ENCODE peak calls at places on chromosomes 12 and 14, in ten cellular contexts. One of them, this sample, is unnamed.

GRCh38 chr12:9378430-9378835 is 170.2 kb upstream of the PZP start:
- DNase-seq in mammary epithelial cell: no peak
- DNase-seq in Calu3: peak
- DNase-seq in OCI-LY7: peak
- DNase-seq in lung: no peak
- DNase-seq in transverse colon: no peak
- DNase-seq in HCT116: no peak
- DNase-seq in sigmoid colon: no peak
- DNase-seq in endothelial cell: peak
- DNase-seq in IMR-90: no peak
- DNase-seq in this sample: peak

GRCh38 chr12:92675092-92675865 is 27.5 kb upstream of the PLEKHG7 start:
- DNase-seq in OCI-LY7: no peak
- DNase-seq in HCT116: no peak
- DNase-seq in transverse colon: no peak
- DNase-seq in sigmoid colon: no peak
- DNase-seq in endothelial cell: no peak
- DNase-seq in lung: no peak
- DNase-seq in Calu3: no peak
- DNase-seq in IMR-90: peak
- DNase-seq in mammary epithelial cell: peak
- DNase-seq in this sample: peak

GRCh38 chr14:102781063-102781462 is 3.8 kb downstream of the TRAF3 start:
- DNase-seq in IMR-90: no peak
- DNase-seq in lung: no peak
- DNase-seq in HCT116: no peak
- DNase-seq in Calu3: no peak
- DNase-seq in transverse colon: no peak
- DNase-seq in sigmoid colon: no peak
- DNase-seq in endothelial cell: no peak
- DNase-seq in OCI-LY7: no peak
- DNase-seq in mammary epithelial cell: no peak
- DNase-seq in this sample: no peak

GRCh38 chr12:28424965-28425364 is 234.7 kb downstream of the CCDC91 start:
- DNase-seq in HCT116: no peak
- DNase-seq in sigmoid colon: no peak
- DNase-seq in lung: peak
- DNase-seq in transverse colon: no peak
- DNase-seq in IMR-90: peak
- DNase-seq in Calu3: peak
- DNase-seq in endothelial cell: no peak
- DNase-seq in OCI-LY7: no peak
- DNase-seq in mammary epithelial cell: no peak
- DNase-seq in this sample: peak

GRCh38 chr12:4958697-4959375 is 49.1 kb downstream of the KCNA1 start:
- DNase-seq in mammary epithelial cell: no peak
- DNase-seq in endothelial cell: no peak
- DNase-seq in transverse colon: no peak
- DNase-seq in OCI-LY7: no peak
- DNase-seq in HCT116: no peak
- DNase-seq in Calu3: no peak
- DNase-seq in sigmoid colon: no peak
- DNase-seq in IMR-90: no peak
- DNase-seq in lung: no peak
- DNase-seq in this sample: no peak

GRCh38 chr14:23186913-23187654 is 3.6 kb upstream of the SLC7A8 start:
- DNase-seq in endothelial cell: peak
- DNase-seq in transverse colon: peak
- DNase-seq in IMR-90: peak
- DNase-seq in lung: no peak
- DNase-seq in sigmoid colon: no peak
- DNase-seq in HCT116: peak
- DNase-seq in Calu3: peak
- DNase-seq in mammary epithelial cell: peak
- DNase-seq in OCI-LY7: peak
- DNase-seq in this sample: peak

GRCh38 chr12:113846883-113847282 is 119.2 kb downstream of the RBM19 start:
- DNase-seq in mammary epithelial cell: no peak
- DNase-seq in lung: no peak
- DNase-seq in HCT116: no peak
- DNase-seq in endothelial cell: no peak
- DNase-seq in OCI-LY7: no peak
- DNase-seq in transverse colon: no peak
- DNase-seq in Calu3: no peak
- DNase-seq in sigmoid colon: no peak
- DNase-seq in IMR-90: no peak
- DNase-seq in this sample: no peak

GRCh38 chr14:68487805-68488590 is 304.9 kb downstream of the ZFP36L1 start:
- DNase-seq in HCT116: no peak
- DNase-seq in OCI-LY7: no peak
- DNase-seq in sigmoid colon: no peak
- DNase-seq in Calu3: no peak
- DNase-seq in transverse colon: no peak
- DNase-seq in IMR-90: peak
- DNase-seq in endothelial cell: no peak
- DNase-seq in mammary epithelial cell: peak
- DNase-seq in lung: no peak
- DNase-seq in this sample: peak

GRCh38 chr14:56659361-56659760 is 79.8 kb downstream of the TMEM260 start:
- DNase-seq in endothelial cell: no peak
- DNase-seq in Calu3: no peak
- DNase-seq in sigmoid colon: no peak
- DNase-seq in transverse colon: no peak
- DNase-seq in lung: no peak
- DNase-seq in IMR-90: no peak
- DNase-seq in mammary epithelial cell: no peak
- DNase-seq in HCT116: no peak
- DNase-seq in OCI-LY7: no peak
- DNase-seq in this sample: no peak

GRCh38 chr12:116346751-116347150 is 69.3 kb upstream of the MED13L start:
- DNase-seq in endothelial cell: no peak
- DNase-seq in mammary epithelial cell: peak
- DNase-seq in sigmoid colon: no peak
- DNase-seq in HCT116: no peak
- DNase-seq in OCI-LY7: no peak
- DNase-seq in lung: no peak
- DNase-seq in transverse colon: no peak
- DNase-seq in Calu3: no peak
- DNase-seq in IMR-90: peak
- DNase-seq in this sample: peak

GRCh38 chr12:13293086-13293485 is 96.6 kb downstream of the EMP1 start:
- DNase-seq in Calu3: no peak
- DNase-seq in OCI-LY7: no peak
- DNase-seq in IMR-90: peak
- DNase-seq in mammary epithelial cell: no peak
- DNase-seq in HCT116: no peak
- DNase-seq in endothelial cell: no peak
- DNase-seq in transverse colon: no peak
- DNase-seq in lung: no peak
- DNase-seq in sigmoid colon: no peak
- DNase-seq in this sample: no peak

DNA sequence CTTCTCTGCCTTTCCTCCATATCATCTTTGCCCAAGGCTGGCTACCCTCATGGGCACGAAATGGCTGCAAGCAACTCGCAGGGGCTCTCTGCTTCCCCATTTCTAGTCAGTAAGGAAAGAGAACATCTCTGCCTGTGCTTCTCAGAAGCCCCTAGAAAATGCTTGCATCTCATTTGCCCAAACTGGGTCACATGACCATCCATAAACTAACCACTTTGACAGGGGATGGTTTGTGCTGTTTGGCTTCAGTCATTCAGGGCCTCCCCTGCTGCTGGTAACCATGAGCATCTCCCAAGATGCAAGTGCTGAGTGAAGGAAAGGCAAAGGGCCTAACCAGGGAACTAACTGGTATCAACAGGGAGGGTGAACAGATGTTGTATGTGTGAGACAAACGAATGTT is 91.1 kb downstream of the CCDC60 start:
- DNase-seq in sigmoid colon: no peak
- DNase-seq in transverse colon: no peak
- DNase-seq in HCT116: no peak
- DNase-seq in mammary epithelial cell: no peak
- DNase-seq in endothelial cell: no peak
- DNase-seq in OCI-LY7: no peak
- DNase-seq in lung: no peak
- DNase-seq in IMR-90: no peak
- DNase-seq in Calu3: no peak
- DNase-seq in this sample: no peak
- TF ChIP-seq CTCF in sigmoid colon: no peak
- TF ChIP-seq CTCF in transverse colon: no peak
- TF ChIP-seq CTCF in HCT116: no peak
- TF ChIP-seq CTCF in mammary epithelial cell: no peak
- TF ChIP-seq CTCF in endothelial cell: no peak
- TF ChIP-seq CTCF in OCI-LY7: no peak
- TF ChIP-seq CTCF in lung: no peak
- TF ChIP-seq CTCF in IMR-90: no peak
- TF ChIP-seq CTCF in Calu3: no peak
- TF ChIP-seq CTCF in this sample: no peak

DNA sequence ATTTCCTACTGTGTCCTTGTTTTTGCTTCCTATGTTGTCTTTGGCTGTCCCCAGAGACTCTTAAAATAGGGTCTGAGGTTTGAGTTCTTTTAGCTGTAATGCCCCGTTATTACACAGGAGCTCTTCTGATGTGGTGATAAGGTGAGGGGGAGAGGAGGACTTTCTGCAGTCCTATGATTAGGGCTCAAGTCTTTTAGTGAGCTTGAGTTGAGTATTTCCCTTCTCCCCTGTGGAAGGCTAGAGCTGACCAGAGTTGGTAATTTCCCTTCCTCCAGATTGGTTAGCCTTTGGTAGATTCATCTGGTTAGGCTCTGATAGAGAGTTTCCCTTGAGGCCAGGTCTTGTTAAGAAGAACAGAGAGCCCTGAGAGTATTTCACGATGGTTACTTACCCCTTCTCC is 4.3 kb upstream of the HIF1A start:
- DNase-seq in mammary epithelial cell: no peak
- DNase-seq in OCI-LY7: no peak
- DNase-seq in sigmoid colon: no peak
- DNase-seq in IMR-90: no peak
- DNase-seq in HCT116: no peak
- DNase-seq in lung: no peak
- DNase-seq in transverse colon: no peak
- DNase-seq in Calu3: no peak
- DNase-seq in endothelial cell: no peak
- DNase-seq in this sample: no peak
- TF ChIP-seq CTCF in mammary epithelial cell: no peak
- TF ChIP-seq CTCF in OCI-LY7: no peak
- TF ChIP-seq CTCF in sigmoid colon: no peak
- TF ChIP-seq CTCF in IMR-90: no peak
- TF ChIP-seq CTCF in HCT116: no peak
- TF ChIP-seq CTCF in lung: no peak
- TF ChIP-seq CTCF in transverse colon: no peak
- TF ChIP-seq CTCF in Calu3: no peak
- TF ChIP-seq CTCF in endothelial cell: no peak
- TF ChIP-seq CTCF in this sample: no peak

GRCh38 chr12:75628916-75629315 is 117.5 kb upstream of the KRR1 start:
- DNase-seq in Calu3: no peak
- DNase-seq in transverse colon: no peak
- DNase-seq in sigmoid colon: no peak
- DNase-seq in HCT116: no peak
- DNase-seq in OCI-LY7: no peak
- DNase-seq in mammary epithelial cell: no peak
- DNase-seq in IMR-90: no peak
- DNase-seq in lung: no peak
- DNase-seq in endothelial cell: no peak
- DNase-seq in this sample: no peak

GRCh38 chr12:75628511-75628910 is 117.1 kb upstream of the KRR1 start:
- DNase-seq in Calu3: no peak
- DNase-seq in mammary epithelial cell: no peak
- DNase-seq in HCT116: no peak
- DNase-seq in OCI-LY7: no peak
- DNase-seq in endothelial cell: no peak
- DNase-seq in transverse colon: no peak
- DNase-seq in lung: no peak
- DNase-seq in sigmoid colon: no peak
- DNase-seq in IMR-90: no peak
- DNase-seq in this sample: no peak

GRCh38 chr12:75622492-75622891 is 111.1 kb upstream of the KRR1 start:
- DNase-seq in OCI-LY7: no peak
- DNase-seq in IMR-90: no peak
- DNase-seq in HCT116: no peak
- DNase-seq in Calu3: no peak
- DNase-seq in endothelial cell: no peak
- DNase-seq in transverse colon: no peak
- DNase-seq in mammary epithelial cell: no peak
- DNase-seq in lung: no peak
- DNase-seq in sigmoid colon: no peak
- DNase-seq in this sample: no peak

GRCh38 chr12:75623631-75624118 is 112.3 kb upstream of the KRR1 start:
- DNase-seq in HCT116: peak
- DNase-seq in mammary epithelial cell: peak
- DNase-seq in sigmoid colon: no peak
- DNase-seq in OCI-LY7: no peak
- DNase-seq in transverse colon: no peak
- DNase-seq in endothelial cell: no peak
- DNase-seq in Calu3: peak
- DNase-seq in lung: no peak
- DNase-seq in IMR-90: peak
- DNase-seq in this sample: peak
- TF ChIP-seq CTCF in HCT116: peak
- TF ChIP-seq CTCF in mammary epithelial cell: peak
- TF ChIP-seq CTCF in sigmoid colon: no peak
- TF ChIP-seq CTCF in OCI-LY7: peak
- TF ChIP-seq CTCF in transverse colon: peak
- TF ChIP-seq CTCF in endothelial cell: no peak
- TF ChIP-seq CTCF in Calu3: peak
- TF ChIP-seq CTCF in lung: no peak
- TF ChIP-seq CTCF in IMR-90: peak
- TF ChIP-seq CTCF in this sample: peak

GRCh38 chr12:64744422-64745258 is 14.6 kb downstream of the GNS start:
- DNase-seq in sigmoid colon: no peak
- DNase-seq in endothelial cell: no peak
- DNase-seq in IMR-90: peak
- DNase-seq in HCT116: no peak
- DNase-seq in mammary epithelial cell: no peak
- DNase-seq in OCI-LY7: no peak
- DNase-seq in lung: no peak
- DNase-seq in Calu3: no peak
- DNase-seq in transverse colon: no peak
- DNase-seq in this sample: peak

GRCh38 chr12:64745259-64745807 is 13.9 kb downstream of the GNS start:
- DNase-seq in IMR-90: no peak
- DNase-seq in transverse colon: no peak
- DNase-seq in mammary epithelial cell: no peak
- DNase-seq in HCT116: no peak
- DNase-seq in Calu3: peak
- DNase-seq in OCI-LY7: no peak
- DNase-seq in sigmoid colon: no peak
- DNase-seq in lung: no peak
- DNase-seq in endothelial cell: no peak
- DNase-seq in this sample: no peak

GRCh38 chr12:64749466-64750202 is 9.6 kb downstream of the GNS start:
- DNase-seq in mammary epithelial cell: no peak
- DNase-seq in HCT116: no peak
- DNase-seq in IMR-90: no peak
- DNase-seq in lung: no peak
- DNase-seq in OCI-LY7: no peak
- DNase-seq in Calu3: no peak
- DNase-seq in sigmoid colon: no peak
- DNase-seq in transverse colon: no peak
- DNase-seq in endothelial cell: no peak
- DNase-seq in this sample: no peak

GRCh38 chr12:64746663-64747062 is 12.5 kb downstream of the GNS start:
- DNase-seq in OCI-LY7: no peak
- DNase-seq in transverse colon: no peak
- DNase-seq in mammary epithelial cell: peak
- DNase-seq in HCT116: no peak
- DNase-seq in sigmoid colon: no peak
- DNase-seq in endothelial cell: no peak
- DNase-seq in lung: no peak
- DNase-seq in IMR-90: peak
- DNase-seq in Calu3: no peak
- DNase-seq in this sample: peak

GRCh38 chr12:64747681-64748080 is 11.5 kb downstream of the GNS start:
- DNase-seq in sigmoid colon: no peak
- DNase-seq in IMR-90: no peak
- DNase-seq in endothelial cell: no peak
- DNase-seq in transverse colon: no peak
- DNase-seq in lung: no peak
- DNase-seq in HCT116: no peak
- DNase-seq in Calu3: no peak
- DNase-seq in mammary epithelial cell: no peak
- DNase-seq in OCI-LY7: no peak
- DNase-seq in this sample: no peak
- TF ChIP-seq CTCF in sigmoid colon: no peak
- TF ChIP-seq CTCF in IMR-90: no peak
- TF ChIP-seq CTCF in endothelial cell: no peak
- TF ChIP-seq CTCF in transverse colon: no peak
- TF ChIP-seq CTCF in lung: no peak
- TF ChIP-seq CTCF in HCT116: no peak
- TF ChIP-seq CTCF in Calu3: no peak
- TF ChIP-seq CTCF in mammary epithelial cell: no peak
- TF ChIP-seq CTCF in OCI-LY7: no peak
- TF ChIP-seq CTCF in this sample: no peak

This sample was measured in epithelial cell of esophagus.